ENCODE peak calls at places on chromosomes 6 and 20, in six cellular contexts. L is stimulated activated CD4-positive, alpha-beta T cell treated with anti-CD3 and anti-CD28 coated beads, Interleukin-2, amount 100 ng/mL, for 48 hours; K is tibial nerve; X is brain pericyte; U is NCI-H1105; B is renal cortical epithelial cell. Y is an unnamed sample.

GRCh38 chr20:56433221-56433879 is 21.3 kb downstream of the CASS4 start:
- DNase-seq in B (no peak), U (no peak), X (no peak), L (no peak), K (no peak), Y (no peak)

GRCh38 chr20:19370076-19371075 is 157.9 kb downstream of the SLC24A3 start:
- DNase-seq in X (no peak), U (peak), B (no peak), L (no peak), K (no peak), Y (peak)

GRCh38 chr20:50790651-50791277 is 4.1 kb upstream of the BCAS4 start:
- DNase-seq in X (no peak), B (peak), K (peak), U (peak), L (peak), Y (peak)

GRCh38 chr6:35681298-35681697 is 7.4 kb downstream of the FKBP5 start:
- DNase-seq in X (no peak), B (no peak), L (no peak), U (no peak), K (no peak), Y (no peak)

GRCh38 chr6:158622545-158623190 is 21.9 kb downstream of the DYNLT1 start:
- DNase-seq in L (no peak), B (no peak), K (no peak), U (no peak), X (no peak), Y (no peak)

GRCh38 chr20:3698511-3699436 is 13.6 kb downstream of the SIGLEC1 start:
- DNase-seq in K (no peak), L (no peak), X (no peak), B (no peak), U (no peak), Y (no peak)

GRCh38 chr20:38195521-38195920 is 30.5 kb upstream of the TGM2 start:
- DNase-seq in K (no peak), U (no peak), L (no peak), B (no peak), X (no peak), Y (no peak)

GRCh38 chr6:128655978-128656498 is 135.6 kb upstream of the PTPRK start:
- DNase-seq in X (peak), U (no peak), B (peak), L (peak), K (no peak), Y (no peak)

GRCh38 chr6:150622476-150622875 is 22.8 kb downstream of the PLEKHG1 start:
- DNase-seq in B (no peak), U (no peak), K (no peak), X (no peak), L (no peak), Y (no peak)

GRCh38 chr20:53608456-53609413 is 15.1 kb upstream of the ZNF217 start:
- DNase-seq in X (no peak), L (no peak), K (no peak), B (no peak), U (no peak), Y (no peak)

GRCh38 chr6:26383624-26384417 is 913 bp downstream of the BTN2A2 start:
- DNase-seq in X (peak), U (no peak), K (no peak), B (peak), L (no peak), Y (no peak)

GRCh38 chr6:114096553-114097172 is 125.7 kb upstream of the HDAC2 start:
- DNase-seq in K (no peak), U (peak), B (peak), X (no peak), L (peak), Y (no peak)

GRCh38 chr20:38111366-38112232 is 53.5 kb downstream of the TGM2 start:
- DNase-seq in B (no peak), K (no peak), L (no peak), U (no peak), X (no peak), Y (no peak)

GRCh38 chr6:39050453-39051112 is 2.0 kb downstream of the GLP1R start:
- DNase-seq in B (no peak), U (no peak), X (no peak), L (no peak), K (no peak), Y (no peak)

GRCh38 chr6:70706491-70707123 is 38.9 kb downstream of the SMAP1 start:
- DNase-seq in K (no peak), B (peak), L (peak), U (peak), X (no peak), Y (peak)

GRCh38 chr6:34021001-34021838 is 124.7 kb downstream of the GRM4 start:
- DNase-seq in U (no peak), L (no peak), X (no peak), K (no peak), B (no peak), Y (no peak)

Y was measured in NCI-H1092.